ENCODE peak calls at places on chromosomes 5 and 9, in four cellular contexts. O is HCT116, P is upper lobe of right lung, Q is heart right ventricle. E is an unnamed sample. For H3K27me3, the result is how much of the 10 kb centered on the place peaks cover.

GRCh38 chr5:75281716-75282465 is 45.2 kb upstream of the ANKRD31 start:
- DNase-seq in O (peak), P (no peak), Q (no peak), E (no peak)

GRCh38 chr5:69079556-69079955 is 14.3 kb upstream of the SLC30A5 start:
- DNase-seq in O (no peak), P (no peak), Q (no peak), E (no peak)

GRCh38 chr9:109640232-109641078 is 139.5 kb upstream of the PALM2AKAP2 start:
- DNase-seq in O (no peak), P (peak), Q (peak), E (no peak)

GRCh38 chr9:14140121-14140520 is 173.8 kb downstream of the NFIB start:
- DNase-seq in O (no peak), P (no peak), Q (no peak), E (no peak)

GRCh38 chr5:343461-344401 is 22.2 kb downstream of the AHRR start:
- DNase-seq in O (peak), P (peak), Q (no peak), E (peak)

GRCh38 chr5:14405267-14405666 is 176.3 kb upstream of the OTULINL start:
- DNase-seq in O (no peak), P (no peak), Q (no peak), E (no peak)

GRCh38 chr5:127826011-127826410 is 122.8 kb downstream of the CCDC192 start:
- DNase-seq in O (no peak), P (no peak), Q (no peak), E (no peak)

GRCh38 chr5:179953934-179954833 is 46.5 kb upstream of the TBC1D9B start:
- DNase-seq in O (no peak), P (no peak), Q (no peak), E (no peak)

GRCh38 chr5:50320131-50320749 is 120.8 kb downstream of the EMB start:
- DNase-seq in O (peak), P (no peak), Q (no peak), E (no peak)

GRCh38 chr9:135480071-135480941 is 724 bp downstream of the PPP1R26 start:
- DNase-seq in O (no peak), P (peak), Q (no peak), E (peak)

DNA sequence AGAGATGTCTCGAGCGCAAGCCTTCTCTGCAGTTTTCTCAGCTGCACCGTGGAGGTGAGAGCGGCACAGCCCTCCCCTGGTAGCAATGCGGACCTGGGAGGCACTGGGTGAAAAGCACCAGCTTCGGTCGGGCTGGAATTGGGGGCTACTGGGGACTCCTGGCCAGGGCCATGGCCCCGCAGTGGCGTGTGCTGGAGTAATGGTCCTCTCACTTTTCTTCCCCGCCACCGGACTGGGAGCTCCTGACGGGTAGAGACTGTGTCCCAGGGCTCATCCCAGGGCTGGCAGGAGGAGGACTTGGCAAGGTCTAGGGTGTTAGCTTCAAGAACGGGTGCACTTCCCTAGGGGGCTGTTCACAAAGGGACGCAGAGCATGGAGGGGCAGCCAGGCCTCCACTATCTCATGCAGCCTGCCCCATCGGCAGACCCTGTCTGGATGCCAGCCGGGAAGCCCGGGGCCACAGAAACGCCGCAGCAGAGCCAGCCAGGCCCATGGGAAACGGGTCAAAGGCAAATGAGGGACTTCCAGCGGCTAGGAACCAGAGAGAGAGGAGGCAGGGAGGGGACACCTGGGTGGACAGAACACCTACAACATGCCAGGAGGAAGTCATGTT is 92.6 kb upstream of the MVB12B start:
- DNase-seq in O (no peak), P (no peak), Q (no peak), E (no peak)
- H3K27me3 ChIP-seq in O (under half), P (under half), Q (under half), E (under half)

GRCh38 chr9:89639367-89639795 is 34.6 kb downstream of the GADD45G start:
- DNase-seq in O (no peak), P (no peak), Q (peak), E (no peak)
- H3K27ac ChIP-seq in O (no peak), P (peak), Q (peak), E (no peak)

GRCh38 chr5:51391175-51391574 is 7.9 kb downstream of the ISL1 start:
- DNase-seq in O (no peak), P (no peak), Q (no peak), E (no peak)

GRCh38 chr5:51389582-51390463 is 6.6 kb downstream of the ISL1 start:
- DNase-seq in O (no peak), P (no peak), Q (no peak), E (no peak)

GRCh38 chr5:51394609-51395008 is 11.4 kb downstream of the ISL1 start:
- DNase-seq in O (no peak), P (no peak), Q (no peak), E (no peak)

GRCh38 chr5:51395245-51395644 is 12.0 kb downstream of the ISL1 start:
- DNase-seq in O (no peak), P (no peak), Q (no peak), E (no peak)

DNA sequence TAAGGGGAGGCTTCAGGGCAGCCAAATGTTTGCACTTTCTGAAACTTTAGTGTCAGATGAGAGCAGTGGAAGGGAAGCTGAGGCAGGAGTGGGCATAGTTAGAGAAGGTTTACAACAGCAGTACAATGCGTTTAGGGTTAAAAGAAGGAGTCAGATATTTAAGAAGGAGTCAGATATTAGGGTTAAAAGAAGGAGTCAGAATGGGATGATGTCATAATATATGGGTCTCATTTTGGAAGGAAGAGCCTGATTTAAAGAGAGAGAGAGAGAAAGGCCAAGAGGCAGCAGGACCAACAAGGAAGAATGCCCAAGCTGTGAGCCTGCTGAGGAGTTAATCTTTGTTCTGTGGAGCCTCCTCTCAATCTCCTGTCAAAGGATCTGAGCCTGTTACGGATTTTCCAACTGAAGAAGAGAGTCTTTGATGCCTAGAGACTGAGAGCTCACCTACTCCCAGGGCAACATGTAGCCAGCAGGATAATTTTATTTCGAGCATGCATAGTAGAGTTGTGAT is 9.5 kb downstream of the ISL1 start:
- DNase-seq in O (no peak), P (no peak), Q (no peak), E (no peak)
- H3K27me3 ChIP-seq in O (under half), P (half or more), Q (half or more), E (under half)

GRCh38 chr9:12889402-12890106 is 114.7 kb downstream of the LURAP1L start:
- DNase-seq in O (no peak), P (no peak), Q (no peak), E (no peak)
- H3K27ac ChIP-seq in O (no peak), P (no peak), Q (no peak), E (no peak)

GRCh38 chr5:174733091-174733690 is 8.8 kb downstream of the MSX2 start:
- DNase-seq in O (no peak), P (no peak), Q (no peak), E (no peak)

GRCh38 chr5:174732040-174733020 is 7.9 kb downstream of the MSX2 start:
- DNase-seq in O (no peak), P (no peak), Q (no peak), E (no peak)

GRCh38 chr5:174733836-174734235 is 9.5 kb downstream of the MSX2 start:
- DNase-seq in O (no peak), P (no peak), Q (no peak), E (no peak)

GRCh38 chr5:174729075-174729680 is 4.8 kb downstream of the MSX2 start:
- DNase-seq in O (no peak), P (no peak), Q (no peak), E (no peak)

DNA sequence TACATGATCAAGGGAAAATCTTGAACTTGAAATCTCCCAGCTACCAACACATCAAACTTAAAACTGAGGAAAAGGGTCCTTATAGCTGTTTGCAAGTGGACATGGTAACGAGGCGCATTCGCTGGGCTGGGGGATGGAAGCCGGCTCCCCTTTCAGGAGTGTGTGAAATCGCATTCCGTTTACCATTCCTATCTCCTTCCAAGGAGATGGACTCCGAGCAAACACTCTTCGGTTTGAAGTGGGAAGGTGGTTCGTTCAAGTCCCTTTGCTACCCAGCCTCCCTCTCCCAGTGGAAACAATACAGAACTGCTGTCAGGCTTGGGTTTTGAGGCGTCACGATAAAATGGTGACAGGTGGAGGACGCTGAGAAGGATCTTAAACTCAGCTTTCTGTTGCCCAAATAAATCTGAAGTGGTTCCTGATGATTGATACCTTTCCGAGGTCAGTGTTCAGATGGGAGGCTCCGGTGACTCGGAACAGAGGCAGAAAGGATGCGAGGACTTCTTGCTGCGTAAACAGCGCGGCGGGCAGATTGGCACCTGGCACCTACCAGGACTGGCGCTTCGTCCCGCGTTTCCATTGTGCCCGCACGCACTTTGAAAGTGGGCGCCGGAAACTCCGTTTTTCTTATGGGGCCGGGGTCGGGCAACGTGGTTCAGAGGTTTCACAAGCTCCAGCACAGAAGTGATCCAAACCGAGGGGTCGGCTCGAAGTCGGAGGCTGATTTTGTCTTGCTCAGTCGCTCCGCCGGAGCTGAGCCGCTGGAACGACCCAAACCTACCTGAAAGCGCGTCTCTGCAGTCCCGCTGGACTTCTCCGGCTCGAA is 7.0 kb downstream of the MSX2 start:
- DNase-seq in O (no peak), P (no peak), Q (no peak), E (no peak)
- H3K27me3 ChIP-seq in O (under half), P (half or more), Q (half or more), E (under half)

E was measured in naive thymus-derived CD4-positive, alpha-beta T cell.